ENCODE peak calls at places on chromosomes 3 and 15, in six cellular contexts. Z, T, G, J, L and R are unnamed samples.

GRCh38 chr3:177881330-177881729 is 654.9 kb upstream of the KCNMB2 start:
- DNase-seq in Z (no peak), T (no peak), G (no peak), J (no peak), L (no peak), R (no peak)

GRCh38 chr3:60282840-60283239 is 968.4 kb downstream of the FHIT start:
- DNase-seq in Z (no peak), T (no peak), G (no peak), J (no peak), L (no peak), R (no peak)

GRCh38 chr3:78906245-78906644 is 861.6 kb downstream of the ROBO1 start:
- DNase-seq in Z (no peak), T (no peak), G (no peak), J (no peak), L (no peak), R (no peak)

GRCh38 chr3:190601597-190601996 is 87.7 kb downstream of the IL1RAP start:
- DNase-seq in Z (no peak), T (no peak), G (no peak), J (no peak), L (no peak), R (no peak)

GRCh38 chr3:17738921-17739320 is 3.5 kb downstream of the TBC1D5 start:
- DNase-seq in Z (peak), T (no peak), G (no peak), J (no peak), L (no peak), R (no peak)

GRCh38 chr3:71430941-71431552 is 152.5 kb downstream of the FOXP1 start:
- DNase-seq in Z (no peak), T (no peak), G (peak), J (no peak), L (no peak), R (no peak)

GRCh38 chr15:25372298-25372697 is 66.5 kb downstream of the UBE3A start:
- DNase-seq in Z (no peak), T (no peak), G (no peak), J (no peak), L (no peak), R (no peak)

GRCh38 chr3:58023536-58023935 is 15.3 kb downstream of the FLNB start:
- DNase-seq in Z (no peak), T (no peak), G (no peak), J (no peak), L (no peak), R (no peak)

GRCh38 chr3:108283006-108283405 is 13.3 kb upstream of the HHLA2 start:
- DNase-seq in Z (no peak), T (no peak), G (no peak), J (no peak), L (no peak), R (no peak)

GRCh38 chr3:87233805-87234204 is 6.7 kb downstream of the CHMP2B start:
- DNase-seq in Z (no peak), T (no peak), G (no peak), J (no peak), L (no peak), R (no peak)

GRCh38 chr3:171974986-171975837 is 64.2 kb upstream of the FNDC3B start:
- DNase-seq in Z (no peak), T (no peak), G (no peak), J (no peak), L (no peak), R (no peak)

GRCh38 chr3:23615068-23615467 is 190.7 kb upstream of the UBE2E1 start:
- DNase-seq in Z (no peak), T (no peak), G (no peak), J (no peak), L (no peak), R (no peak)

GRCh38 chr3:148833223-148833622 is 5.6 kb downstream of the CPB1 start:
- DNase-seq in Z (no peak), T (no peak), G (no peak), J (no peak), L (no peak), R (no peak)

GRCh38 chr3:150890831-150891230 is 14.4 kb downstream of the MINDY4B start:
- DNase-seq in Z (no peak), T (no peak), G (no peak), J (no peak), L (no peak), R (no peak)

GRCh38 chr3:39302178-39302577 is 22.3 kb upstream of the CX3CR1 start:
- DNase-seq in Z (no peak), T (no peak), G (no peak), J (no peak), L (no peak), R (no peak)

GRCh38 chr3:4865714-4866113 is 113.5 kb upstream of the BHLHE40 start:
- DNase-seq in Z (no peak), T (no peak), G (no peak), J (no peak), L (no peak), R (no peak)

GRCh38 chr3:116408473-116408872 is 36.8 kb downstream of the LSAMP start:
- DNase-seq in Z (no peak), T (no peak), G (no peak), J (no peak), L (no peak), R (no peak)

GRCh38 chr3:29463306-29463705 is 182.4 kb downstream of the RBMS3 start:
- DNase-seq in Z (no peak), T (no peak), G (no peak), J (no peak), L (no peak), R (no peak)

GRCh38 chr3:48267782-48268181 is 26.9 kb downstream of the ZNF589 start:
- DNase-seq in Z (no peak), T (no peak), G (no peak), J (no peak), L (no peak), R (no peak)

GRCh38 chr3:53166781-53167291 is 5.8 kb downstream of the PRKCD start:
- DNase-seq in Z (no peak), T (peak), G (peak), J (no peak), L (no peak), R (no peak)

GRCh38 chr3:136621628-136622027 is 130.6 kb downstream of the STAG1 start:
- DNase-seq in Z (no peak), T (no peak), G (no peak), J (no peak), L (no peak), R (no peak)

GRCh38 chr3:42118762-42119361 is 27.7 kb downstream of the TRAK1 start:
- DNase-seq in Z (peak), T (no peak), G (peak), J (peak), L (no peak), R (peak)

GRCh38 chr3:150371741-150372254 is 36.3 kb upstream of the TSC22D2 start:
- DNase-seq in Z (peak), T (peak), G (peak), J (peak), L (no peak), R (peak)

GRCh38 chr3:77053769-77054168 is 13.9 kb downstream of the ROBO2 start:
- DNase-seq in Z (no peak), T (no peak), G (no peak), J (no peak), L (no peak), R (no peak)

GRCh38 chr3:18288243-18288642 is 136.9 kb downstream of the SATB1 start:
- DNase-seq in Z (no peak), T (no peak), G (no peak), J (no peak), L (no peak), R (no peak)

GRCh38 chr3:108862865-108863798 is 40.5 kb downstream of the TRAT1 start:
- DNase-seq in Z (peak), T (no peak), G (peak), J (no peak), L (no peak), R (no peak)